ENCODE peak calls at places on chromosomes 16 and 17, in four cellular contexts. K is esophagus squamous epithelium, X is sigmoid colon, O is heart right ventricle. Z is an unnamed sample.
A peak's percentile ranks its signal among the peaks of the same experiment; 100 is the strongest.

GRCh38 chr16:30979170-30980067 is 5.6 kb upstream of the HSD3B7 start:
- DNase-seq in K (no peak), X (no peak), O (no peak), Z (no peak)

GRCh38 chr16:80554037-80554436 is 13.2 kb downstream of the DYNLRB2 start:
- DNase-seq in K (no peak), X (no peak), O (no peak), Z (no peak)

GRCh38 chr16:87192418-87193073 is 124.6 kb downstream of the C16orf95 start:
- DNase-seq in K (no peak), X (no peak), O (no peak), Z (no peak)

GRCh38 chr17:30336369-30337171 is 2.7 kb upstream of the TMIGD1 start:
- DNase-seq in K (no peak), X (no peak), O (peak; percentile 9), Z (no peak)

GRCh38 chr16:79580465-79581200 is 19.9 kb downstream of the MAF start:
- DNase-seq in K (no peak), X (no peak), O (no peak), Z (no peak)

GRCh38 chr17:17408236-17408794 is 68.5 kb upstream of the MED9 start:
- DNase-seq in K (no peak), X (no peak), O (no peak), Z (no peak)

GRCh38 chr16:12617401-12617819 is 186.3 kb downstream of the CPPED1 start:
- DNase-seq in K (no peak), X (no peak), O (no peak), Z (no peak)

GRCh38 chr16:647173-647902 is 1.8 kb upstream of the WDR90 start:
- DNase-seq in K (no peak), X (no peak), O (no peak), Z (no peak)

GRCh38 chr17:73690581-73691135 is 46.4 kb upstream of the SDK2 start:
- DNase-seq in K (no peak), X (no peak), O (no peak), Z (no peak)

GRCh38 chr17:41176744-41177387 is 1.2 kb downstream of the KRTAP4-2 start:
- DNase-seq in K (no peak), X (no peak), O (no peak), Z (no peak)

GRCh38 chr16:84237994-84238750 is 1.6 kb downstream of the KCNG4 start:
- DNase-seq in K (no peak), X (no peak), O (no peak), Z (no peak)

GRCh38 chr16:85202631-85203461 is 90.6 kb upstream of the CIBAR2 start:
- DNase-seq in K (no peak), X (peak; percentile 98), O (peak; percentile 85), Z (peak; percentile 96)

GRCh38 chr16:75566889-75567255 is 693 bp downstream of the GABARAPL2 start:
- DNase-seq in K (no peak), X (no peak), O (no peak), Z (no peak)

GRCh38 chr17:37770631-37771518 is 26.0 kb upstream of the HNF1B start:
- DNase-seq in K (no peak), X (no peak), O (peak; percentile 10), Z (no peak)

GRCh38 chr16:15704545-15704987 is 54.5 kb downstream of the NDE1 start:
- DNase-seq in K (no peak), X (peak; percentile 88), O (peak; percentile 81), Z (peak; percentile 83)

GRCh38 chr17:37608369-37609169 is 649 bp downstream of the SYNRG start:
- DNase-seq in K (no peak), X (no peak), O (no peak), Z (peak; percentile 29)

GRCh38 chr17:27849474-27850185 is 43.5 kb downstream of the LYRM9 start:
- DNase-seq in K (no peak), X (no peak), O (no peak), Z (no peak)

GRCh38 chr16:84600343-84601229 is 17.3 kb downstream of the COTL1 start:
- DNase-seq in K (no peak), X (no peak), O (no peak), Z (no peak)

GRCh38 chr16:28950648-28951409 is at the start of gene NFATC2IP:
- DNase-seq in K (peak; percentile 97), X (peak; percentile 100), O (peak; percentile 100), Z (peak; percentile 100)

GRCh38 chr17:2517539-2517938 is 5.9 kb upstream of the METTL16 start:
- DNase-seq in K (no peak), X (peak; percentile 3), O (no peak), Z (no peak)

GRCh38 chr17:15236281-15237105 is 28.6 kb downstream of the PMP22 start:
- DNase-seq in K (no peak), X (no peak), O (no peak), Z (no peak)

GRCh38 chr17:45234641-45235040 is 13.0 kb downstream of the FMNL1 start:
- DNase-seq in K (no peak), X (no peak), O (no peak), Z (no peak)

GRCh38 chr17:76962858-76963257 is 94.7 kb downstream of the MGAT5B start:
- DNase-seq in K (no peak), X (no peak), O (no peak), Z (no peak)

GRCh38 chr17:11551442-11551841 is 46.8 kb upstream of the DNAH9 start:
- DNase-seq in K (no peak), X (no peak), O (no peak), Z (no peak)

GRCh38 chr16:45454-45853 is 8.0 kb downstream of the POLR3K start:
- DNase-seq in K (no peak), X (no peak), O (no peak), Z (no peak)

GRCh38 chr16:15954814-15955151 is 5.4 kb downstream of the ABCC1 start:
- DNase-seq in K (no peak), X (no peak), O (no peak), Z (peak; percentile 78)

GRCh38 chr17:67511012-67511411 is 133.9 kb downstream of the PITPNC1 start:
- DNase-seq in K (no peak), X (no peak), O (no peak), Z (no peak)

GRCh38 chr17:9828296-9829059 is 2.8 kb downstream of the GLP2R start:
- DNase-seq in K (no peak), X (no peak), O (no peak), Z (no peak)

GRCh38 chr17:59561042-59561441 is 4.4 kb upstream of the DHX40 start:
- DNase-seq in K (no peak), X (no peak), O (no peak), Z (no peak)

GRCh38 chr16:23225634-23226033 is 43.1 kb downstream of the SCNN1G start:
- DNase-seq in K (no peak), X (no peak), O (no peak), Z (no peak)

GRCh38 chr17:73043686-73044581 is 48.6 kb downstream of the SLC39A11 start:
- DNase-seq in K (no peak), X (no peak), O (no peak), Z (no peak)

GRCh38 chr17:28986714-28987367 is 19.0 kb downstream of the SEZ6 start:
- DNase-seq in K (no peak), X (no peak), O (no peak), Z (no peak)

GRCh38 chr17:37194208-37194607 is 181.6 kb upstream of the C17orf78 start:
- DNase-seq in K (no peak), X (no peak), O (no peak), Z (no peak)

GRCh38 chr17:42337442-42337841 is 49.1 kb downstream of the STAT5A start:
- DNase-seq in K (no peak), X (no peak), O (no peak), Z (no peak)

GRCh38 chr16:11613381-11614303 is 26.9 kb upstream of the LITAF start:
- DNase-seq in K (peak; percentile 33), X (peak; percentile 81), O (peak; percentile 40), Z (peak; percentile 84)

GRCh38 chr16:70253291-70254094 is 1.8 kb upstream of the EXOSC6 start:
- DNase-seq in K (no peak), X (no peak), O (peak; percentile 30), Z (no peak)

DNA sequence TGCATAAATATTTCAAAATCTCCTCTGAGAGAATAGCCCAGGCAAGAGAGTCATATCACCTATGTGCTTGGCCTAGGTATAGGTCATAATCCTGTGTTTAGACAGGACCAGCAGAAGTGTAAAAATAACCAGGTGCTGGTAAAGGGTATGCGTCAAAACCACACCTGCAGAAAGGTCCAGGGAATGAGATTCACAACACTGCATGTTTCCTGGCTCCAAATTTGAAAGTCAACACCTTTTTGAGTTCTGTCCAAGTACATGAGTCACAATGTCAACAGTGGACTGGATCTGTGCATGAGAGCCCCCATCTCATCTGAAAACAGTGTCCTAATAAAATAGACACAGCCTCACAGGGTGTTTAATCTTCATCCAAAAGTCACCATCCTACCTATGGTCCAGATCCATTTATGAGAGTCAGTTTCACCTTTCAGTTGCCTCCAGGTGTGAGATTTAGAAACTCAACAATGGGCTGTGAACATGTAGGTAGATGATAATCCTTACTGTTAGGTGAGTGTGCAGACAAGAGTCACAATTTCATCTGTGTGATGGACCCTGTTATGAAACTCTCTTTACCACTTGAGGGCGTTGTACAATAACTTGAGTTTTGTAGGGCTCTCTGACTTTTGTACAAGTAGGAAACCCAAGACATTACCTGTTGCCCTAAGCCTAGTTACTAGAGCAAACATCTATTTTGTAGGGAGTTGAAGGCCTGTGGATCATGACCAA is 2100.7 kb downstream of the TP53TG3F start:
- DNase-seq in K (no peak), X (no peak), O (no peak), Z (no peak)
- H3K9me3 ChIP-seq in K (no peaks in the 10 kb centered on the region), X (no peaks in the 10 kb centered on the region), O (no peaks in the 10 kb centered on the region), Z (no peaks in the 10 kb centered on the region)

GRCh38 chr16:67608367-67608766 is 36.6 kb upstream of the CARMIL2 start:
- DNase-seq in K (no peak), X (no peak), O (no peak), Z (no peak)

GRCh38 chr16:67606632-67607031 is 38.3 kb upstream of the CARMIL2 start:
- DNase-seq in K (no peak), X (no peak), O (no peak), Z (no peak)

DNA sequence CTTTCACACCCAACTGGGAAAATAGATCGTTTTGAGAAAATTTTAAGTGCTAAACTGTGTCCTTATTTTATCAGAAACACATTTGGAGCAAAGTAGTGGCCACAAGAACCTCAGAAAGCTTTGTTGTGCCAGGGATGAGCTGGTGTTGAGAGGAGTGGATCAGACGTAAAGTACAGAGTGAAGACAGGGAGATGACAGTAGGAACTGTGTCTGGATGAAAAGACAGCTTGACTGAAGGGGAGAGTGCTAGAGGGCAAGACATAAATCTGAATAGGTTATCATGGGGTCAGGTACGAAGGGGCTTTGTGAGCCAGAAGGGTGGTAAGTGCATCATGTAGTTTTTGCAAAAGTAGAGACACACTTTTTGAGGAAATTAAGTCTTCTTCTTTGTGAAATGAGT is 39.3 kb upstream of the CARMIL2 start:
- DNase-seq in K (no peak), X (no peak), O (no peak), Z (no peak)
- H3K27ac ChIP-seq in K (no peak overlapping the region), X (no peak overlapping the region), O (no peak overlapping the region), Z (no peak overlapping the region)

GRCh38 chr16:68575082-68575481 is 36.0 kb downstream of the ZFP90 start:
- DNase-seq in K (no peak), X (no peak), O (no peak), Z (no peak)
- H3K9me3 ChIP-seq in K (peaks cover 92% of the 10 kb centered on the region), X (peaks cover 50% of the 10 kb centered on the region), O (peaks cover 100% of the 10 kb centered on the region), Z (peaks cover 81% of the 10 kb centered on the region)

GRCh38 chr17:39939031-39939430 is 11.5 kb downstream of the LRRC3C start:
- DNase-seq in K (no peak), X (no peak), O (no peak), Z (no peak)

GRCh38 chr17:39937462-39937861 is 9.9 kb downstream of the LRRC3C start:
- DNase-seq in K (no peak), X (no peak), O (no peak), Z (no peak)

GRCh38 chr17:39942076-39942475 is 14.5 kb downstream of the LRRC3C start:
- DNase-seq in K (no peak), X (no peak), O (no peak), Z (no peak)

GRCh38 chr17:39938140-39938869 is 10.8 kb downstream of the LRRC3C start:
- DNase-seq in K (no peak), X (no peak), O (no peak), Z (no peak)

GRCh38 chr17:39939588-39940419 is 12.3 kb downstream of the LRRC3C start:
- DNase-seq in K (no peak), X (no peak), O (peak; percentile 65), Z (no peak)
- H3K27ac ChIP-seq in K (no peak overlapping the region), X (no peak overlapping the region), O (peak overlapping the region; percentile 14), Z (no peak overlapping the region)